ENCODE peak calls at places on chromosomes 11 and 22, in six cellular contexts. One of them, this sample, is unnamed.

GRCh38 chr11:65111537-65112225 is at the start of gene TM7SF2:
- DNase-seq in hepatocyte: peak; percentile 98
- DNase-seq in testis: peak; percentile 97
- DNase-seq in left lung: peak; percentile 95
- DNase-seq in mammary epithelial cell: peak; percentile 93
- DNase-seq in naive thymus-derived CD4-positive, alpha-beta T cell: peak; percentile 85
- DNase-seq in this sample: peak; percentile 89

GRCh38 chr22:38531251-38531956 is 25.3 kb upstream of the DDX17 start:
- DNase-seq in left lung: no peak
- DNase-seq in naive thymus-derived CD4-positive, alpha-beta T cell: no peak
- DNase-seq in hepatocyte: no peak
- DNase-seq in mammary epithelial cell: no peak
- DNase-seq in testis: no peak
- DNase-seq in this sample: no peak

GRCh38 chr11:114785820-114786219 is 107.5 kb downstream of the NXPE2 start:
- DNase-seq in naive thymus-derived CD4-positive, alpha-beta T cell: no peak
- DNase-seq in testis: no peak
- DNase-seq in mammary epithelial cell: no peak
- DNase-seq in hepatocyte: no peak
- DNase-seq in left lung: no peak
- DNase-seq in this sample: peak; percentile 9

GRCh38 chr11:5809905-5810792 is 1.4 kb downstream of the OR52N2 start:
- DNase-seq in naive thymus-derived CD4-positive, alpha-beta T cell: no peak
- DNase-seq in mammary epithelial cell: no peak
- DNase-seq in hepatocyte: no peak
- DNase-seq in left lung: no peak
- DNase-seq in testis: no peak
- DNase-seq in this sample: no peak

GRCh38 chr22:18056161-18056666 is 21.6 kb upstream of the PEX26 start:
- DNase-seq in left lung: no peak
- DNase-seq in testis: no peak
- DNase-seq in naive thymus-derived CD4-positive, alpha-beta T cell: no peak
- DNase-seq in hepatocyte: peak; percentile 74
- DNase-seq in mammary epithelial cell: peak; percentile 78
- DNase-seq in this sample: no peak

GRCh38 chr22:38870312-38870741 is 1.7 kb downstream of the CBX6 start:
- DNase-seq in left lung: peak; percentile 90
- DNase-seq in mammary epithelial cell: peak; percentile 48
- DNase-seq in naive thymus-derived CD4-positive, alpha-beta T cell: peak; percentile 63
- DNase-seq in hepatocyte: peak; percentile 94
- DNase-seq in testis: peak; percentile 94
- DNase-seq in this sample: peak; percentile 88

GRCh38 chr22:21713428-21714058 is 22.1 kb downstream of the YPEL1 start:
- DNase-seq in left lung: no peak
- DNase-seq in testis: no peak
- DNase-seq in mammary epithelial cell: no peak
- DNase-seq in naive thymus-derived CD4-positive, alpha-beta T cell: no peak
- DNase-seq in hepatocyte: no peak
- DNase-seq in this sample: no peak

GRCh38 chr22:47307812-47308211 is 545.4 kb downstream of the TBC1D22A start:
- DNase-seq in hepatocyte: no peak
- DNase-seq in mammary epithelial cell: no peak
- DNase-seq in testis: no peak
- DNase-seq in naive thymus-derived CD4-positive, alpha-beta T cell: no peak
- DNase-seq in left lung: no peak
- DNase-seq in this sample: no peak

GRCh38 chr11:119181677-119182412 is 3.4 kb upstream of the NHERF4 start:
- DNase-seq in hepatocyte: no peak
- DNase-seq in mammary epithelial cell: no peak
- DNase-seq in testis: no peak
- DNase-seq in left lung: no peak
- DNase-seq in naive thymus-derived CD4-positive, alpha-beta T cell: no peak
- DNase-seq in this sample: no peak

GRCh38 chr11:8262552-8263108 is 1.0 kb downstream of the LMO1 start:
- DNase-seq in left lung: no peak
- DNase-seq in mammary epithelial cell: peak; percentile 51
- DNase-seq in hepatocyte: peak; percentile 66
- DNase-seq in testis: peak; percentile 42
- DNase-seq in naive thymus-derived CD4-positive, alpha-beta T cell: no peak
- DNase-seq in this sample: peak; percentile 80

GRCh38 chr11:69358398-69359080 is 64.6 kb downstream of the MYEOV start:
- DNase-seq in naive thymus-derived CD4-positive, alpha-beta T cell: no peak
- DNase-seq in hepatocyte: no peak
- DNase-seq in mammary epithelial cell: no peak
- DNase-seq in testis: peak; percentile 2
- DNase-seq in left lung: no peak
- DNase-seq in this sample: no peak

GRCh38 chr11:105799263-105799662 is 189.4 kb downstream of the GRIA4 start:
- DNase-seq in testis: no peak
- DNase-seq in hepatocyte: no peak
- DNase-seq in naive thymus-derived CD4-positive, alpha-beta T cell: no peak
- DNase-seq in left lung: no peak
- DNase-seq in mammary epithelial cell: no peak
- DNase-seq in this sample: no peak

GRCh38 chr11:71286701-71287643 is 34.6 kb upstream of the SHANK2 start:
- DNase-seq in hepatocyte: no peak
- DNase-seq in naive thymus-derived CD4-positive, alpha-beta T cell: no peak
- DNase-seq in mammary epithelial cell: peak; percentile 95
- DNase-seq in testis: no peak
- DNase-seq in left lung: peak; percentile 51
- DNase-seq in this sample: peak; percentile 9

GRCh38 chr11:59997800-59998199 is 19.2 kb upstream of the OOSP4B start:
- DNase-seq in hepatocyte: no peak
- DNase-seq in naive thymus-derived CD4-positive, alpha-beta T cell: no peak
- DNase-seq in testis: no peak
- DNase-seq in mammary epithelial cell: no peak
- DNase-seq in left lung: no peak
- DNase-seq in this sample: no peak

GRCh38 chr11:69380921-69381581 is 87.1 kb downstream of the MYEOV start:
- DNase-seq in testis: no peak
- DNase-seq in naive thymus-derived CD4-positive, alpha-beta T cell: no peak
- DNase-seq in left lung: no peak
- DNase-seq in hepatocyte: no peak
- DNase-seq in mammary epithelial cell: no peak
- DNase-seq in this sample: no peak

GRCh38 chr11:95829580-95830259 is 39.4 kb downstream of the CEP57 start:
- DNase-seq in hepatocyte: no peak
- DNase-seq in left lung: no peak
- DNase-seq in naive thymus-derived CD4-positive, alpha-beta T cell: no peak
- DNase-seq in testis: no peak
- DNase-seq in mammary epithelial cell: peak; percentile 21
- DNase-seq in this sample: no peak

GRCh38 chr11:33021937-33022336 is 6.3 kb downstream of the DEPDC7 start:
- DNase-seq in naive thymus-derived CD4-positive, alpha-beta T cell: no peak
- DNase-seq in left lung: no peak
- DNase-seq in mammary epithelial cell: no peak
- DNase-seq in testis: no peak
- DNase-seq in hepatocyte: no peak
- DNase-seq in this sample: no peak

GRCh38 chr11:128437137-128437536 is 150.2 kb downstream of the ETS1 start:
- DNase-seq in naive thymus-derived CD4-positive, alpha-beta T cell: no peak
- DNase-seq in left lung: no peak
- DNase-seq in mammary epithelial cell: no peak
- DNase-seq in hepatocyte: no peak
- DNase-seq in testis: peak; percentile 41
- DNase-seq in this sample: no peak

GRCh38 chr22:41445171-41446056 is 1.2 kb downstream of the TOB2 start:
- DNase-seq in left lung: no peak
- DNase-seq in naive thymus-derived CD4-positive, alpha-beta T cell: peak; percentile 48
- DNase-seq in testis: peak; percentile 32
- DNase-seq in hepatocyte: peak; percentile 22
- DNase-seq in mammary epithelial cell: peak; percentile 7
- DNase-seq in this sample: peak; percentile 58

GRCh38 chr22:41446639-41447434 is at the start of gene TOB2:
- DNase-seq in naive thymus-derived CD4-positive, alpha-beta T cell: peak; percentile 92
- DNase-seq in hepatocyte: peak; percentile 98
- DNase-seq in left lung: peak; percentile 95
- DNase-seq in mammary epithelial cell: peak; percentile 94
- DNase-seq in testis: peak; percentile 97
- DNase-seq in this sample: peak; percentile 92

GRCh38 chr22:41446057-41446501 is 522 bp downstream of the TOB2 start:
- DNase-seq in left lung: peak; percentile 46
- DNase-seq in naive thymus-derived CD4-positive, alpha-beta T cell: no peak
- DNase-seq in mammary epithelial cell: peak; percentile 11
- DNase-seq in testis: peak; percentile 41
- DNase-seq in hepatocyte: peak; percentile 55
- DNase-seq in this sample: peak; percentile 36

GRCh38 chr22:41444360-41445170 is 2.0 kb downstream of the TOB2 start:
- DNase-seq in testis: peak; percentile 97
- DNase-seq in naive thymus-derived CD4-positive, alpha-beta T cell: peak; percentile 65
- DNase-seq in left lung: peak; percentile 95
- DNase-seq in hepatocyte: peak; percentile 97
- DNase-seq in mammary epithelial cell: peak; percentile 92
- DNase-seq in this sample: peak; percentile 97

DNA sequence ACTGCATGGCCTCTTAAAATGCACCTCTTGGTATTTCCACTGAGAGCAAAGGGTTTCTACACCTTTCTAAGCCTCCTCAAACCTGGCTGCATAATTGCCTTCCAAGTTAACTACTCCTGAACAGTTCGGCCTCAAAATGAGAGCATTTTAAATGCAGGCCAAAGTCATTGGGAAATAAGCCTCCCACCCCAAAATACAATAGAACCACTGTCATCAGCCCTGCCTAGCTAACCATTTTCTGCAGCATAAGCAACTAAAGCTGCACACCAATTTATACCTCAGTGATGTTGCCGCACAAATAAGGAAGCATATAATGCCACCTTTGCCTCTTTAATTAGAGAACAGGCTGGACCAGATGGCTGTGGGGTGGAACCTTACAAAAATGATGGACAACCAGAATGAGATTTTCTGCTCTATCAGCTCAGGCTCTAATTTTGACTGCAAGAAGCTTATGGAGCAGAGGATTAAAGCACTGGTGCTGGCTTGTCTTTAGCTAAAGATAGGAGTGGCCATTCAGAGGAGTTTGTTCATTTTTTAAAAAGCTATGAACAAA is 4.3 kb downstream of the TOB2 start:
- DNase-seq in hepatocyte: no peak
- DNase-seq in testis: no peak
- DNase-seq in left lung: no peak
- DNase-seq in naive thymus-derived CD4-positive, alpha-beta T cell: no peak
- DNase-seq in mammary epithelial cell: no peak
- DNase-seq in this sample: no peak
- H3K27ac ChIP-seq in hepatocyte: no peak overlapping the region
- H3K27ac ChIP-seq in testis: no peak overlapping the region
- H3K27ac ChIP-seq in left lung: no peak overlapping the region
- H3K27ac ChIP-seq in naive thymus-derived CD4-positive, alpha-beta T cell: no peak overlapping the region
- H3K27ac ChIP-seq in mammary epithelial cell: no peak overlapping the region
- H3K27ac ChIP-seq in this sample: no peak overlapping the region

GRCh38 chr11:57321996-57322880 is 2.5 kb downstream of the TNKS1BP1 start:
- DNase-seq in mammary epithelial cell: peak; percentile 97
- DNase-seq in testis: peak; percentile 91
- DNase-seq in left lung: peak; percentile 92
- DNase-seq in naive thymus-derived CD4-positive, alpha-beta T cell: no peak
- DNase-seq in hepatocyte: peak; percentile 96
- DNase-seq in this sample: peak; percentile 88

GRCh38 chr11:57321388-57321995 is 3.3 kb downstream of the TNKS1BP1 start:
- DNase-seq in left lung: no peak
- DNase-seq in testis: no peak
- DNase-seq in mammary epithelial cell: peak; percentile 45
- DNase-seq in naive thymus-derived CD4-positive, alpha-beta T cell: no peak
- DNase-seq in hepatocyte: peak; percentile 39
- DNase-seq in this sample: no peak

GRCh38 chr11:57323503-57324153 is 1.1 kb downstream of the TNKS1BP1 start:
- DNase-seq in left lung: no peak
- DNase-seq in testis: peak; percentile 44
- DNase-seq in hepatocyte: peak; percentile 49
- DNase-seq in mammary epithelial cell: no peak
- DNase-seq in naive thymus-derived CD4-positive, alpha-beta T cell: no peak
- DNase-seq in this sample: no peak

GRCh38 chr11:57324154-57324885 is 432 bp downstream of the TNKS1BP1 start:
- DNase-seq in hepatocyte: peak; percentile 81
- DNase-seq in naive thymus-derived CD4-positive, alpha-beta T cell: no peak
- DNase-seq in testis: peak; percentile 43
- DNase-seq in mammary epithelial cell: no peak
- DNase-seq in left lung: peak; percentile 68
- DNase-seq in this sample: peak; percentile 73

GRCh38 chr11:57322881-57323467 is 1.8 kb downstream of the TNKS1BP1 start:
- DNase-seq in mammary epithelial cell: no peak
- DNase-seq in naive thymus-derived CD4-positive, alpha-beta T cell: no peak
- DNase-seq in left lung: no peak
- DNase-seq in hepatocyte: no peak
- DNase-seq in testis: no peak
- DNase-seq in this sample: no peak
- H3K4me1 ChIP-seq in mammary epithelial cell: peaks cover 55% of the 10 kb centered on the region
- H3K4me1 ChIP-seq in naive thymus-derived CD4-positive, alpha-beta T cell: peaks cover 8% of the 10 kb centered on the region
- H3K4me1 ChIP-seq in left lung: peaks cover 72% of the 10 kb centered on the region
- H3K4me1 ChIP-seq in hepatocyte: peaks cover 44% of the 10 kb centered on the region
- H3K4me1 ChIP-seq in testis: peaks cover 49% of the 10 kb centered on the region
- H3K4me1 ChIP-seq in this sample: peaks cover 21% of the 10 kb centered on the region

DNA sequence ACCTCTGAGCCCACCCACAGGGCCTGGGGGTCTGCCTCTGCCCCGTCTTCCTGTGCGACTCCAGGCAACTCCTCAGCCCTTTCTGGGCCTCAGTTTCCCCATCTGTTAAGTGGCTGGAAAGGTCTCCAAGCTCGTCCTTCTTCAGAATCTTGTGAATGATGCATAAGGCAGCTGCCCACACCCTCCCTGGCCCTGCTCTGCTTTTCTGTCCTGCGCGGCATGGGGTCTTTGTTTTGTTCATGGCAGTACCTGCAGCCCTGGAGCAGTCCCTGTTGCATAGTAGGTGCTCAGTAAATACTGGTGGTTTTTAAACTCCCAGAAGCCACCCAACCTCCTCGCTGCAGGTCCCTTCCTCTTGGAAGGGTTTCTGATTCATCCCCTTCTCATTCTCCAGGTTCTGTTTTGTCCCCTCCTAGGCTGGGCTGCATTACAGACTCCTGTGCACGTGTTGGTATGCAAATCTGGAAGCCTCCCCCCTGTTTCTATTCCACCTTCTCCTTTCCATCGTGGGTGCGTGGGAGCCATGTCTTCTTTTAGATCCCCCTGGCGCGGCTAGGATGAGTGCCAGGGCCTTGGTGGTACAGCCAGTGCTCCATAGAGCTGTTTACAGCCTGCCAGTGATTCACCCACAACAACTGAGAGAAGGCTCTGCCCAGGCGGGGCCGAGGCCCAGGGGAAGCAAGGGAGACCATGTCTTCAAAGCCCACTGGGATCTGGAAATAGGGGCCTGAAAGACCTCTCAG is 19.3 kb upstream of the SYT7 start:
- DNase-seq in naive thymus-derived CD4-positive, alpha-beta T cell: no peak
- DNase-seq in testis: no peak
- DNase-seq in mammary epithelial cell: no peak
- DNase-seq in hepatocyte: no peak
- DNase-seq in left lung: no peak
- DNase-seq in this sample: no peak
- H3K4me3 ChIP-seq in naive thymus-derived CD4-positive, alpha-beta T cell: no peak overlapping the region
- H3K4me3 ChIP-seq in testis: no peak overlapping the region
- H3K4me3 ChIP-seq in mammary epithelial cell: no peak overlapping the region
- H3K4me3 ChIP-seq in hepatocyte: no peak overlapping the region
- H3K4me3 ChIP-seq in left lung: no peak overlapping the region
- H3K4me3 ChIP-seq in this sample: no peak overlapping the region

DNA sequence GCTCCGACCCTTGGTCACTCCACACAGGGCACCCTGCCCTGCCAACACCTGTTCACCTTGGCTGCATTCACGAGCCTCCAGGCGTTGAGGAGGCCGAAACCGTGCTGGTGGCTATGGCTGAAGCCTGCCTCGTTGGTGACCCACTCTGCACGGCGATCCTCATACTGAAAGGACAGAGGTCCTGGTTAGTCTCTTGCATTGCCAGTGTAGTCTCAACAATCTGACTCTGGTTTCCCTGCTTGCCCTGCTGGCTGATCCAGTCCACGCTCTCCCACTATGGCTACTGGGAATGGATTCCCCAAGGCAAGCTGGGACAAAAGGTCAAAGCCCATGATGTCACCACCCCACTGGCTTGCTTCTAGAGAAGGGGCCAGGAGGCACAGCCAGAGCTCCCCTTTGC is 12.9 kb downstream of the PCSK7 start:
- DNase-seq in left lung: no peak
- DNase-seq in naive thymus-derived CD4-positive, alpha-beta T cell: no peak
- DNase-seq in testis: no peak
- DNase-seq in hepatocyte: peak; percentile 1
- DNase-seq in mammary epithelial cell: no peak
- DNase-seq in this sample: no peak
- H3K27ac ChIP-seq in left lung: no peak overlapping the region
- H3K27ac ChIP-seq in naive thymus-derived CD4-positive, alpha-beta T cell: no peak overlapping the region
- H3K27ac ChIP-seq in testis: peak overlapping the region; percentile 10
- H3K27ac ChIP-seq in hepatocyte: no peak overlapping the region
- H3K27ac ChIP-seq in mammary epithelial cell: no peak overlapping the region
- H3K27ac ChIP-seq in this sample: no peak overlapping the region